ENCODE peak calls at places on chromosomes 12 and 14, in five cellular contexts. Q is GM13976, O is GM12878, V is hippocampal formation, Z is NCI-H2029 treated with DMSO at 0.1 percent for 48 hours. W is an unnamed sample.

GRCh38 chr12:219891-220352 is 6.0 kb upstream of the SLC6A12 start:
- DNase-seq in O (no peak), Q (peak), V (peak), Z (peak), W (no peak)

GRCh38 chr12:47818701-47819543 is 781 bp downstream of the HDAC7 start:
- DNase-seq in Q (peak), O (no peak), V (peak), Z (no peak), W (no peak)

GRCh38 chr14:92728781-92729364 is 19.6 kb downstream of the LGMN start:
- DNase-seq in Z (peak), O (no peak), Q (no peak), V (no peak), W (no peak)

GRCh38 chr14:77339407-77339806 is 18.6 kb downstream of the GSTZ1 start:
- DNase-seq in Z (no peak), V (no peak), Q (no peak), O (no peak), W (no peak)

GRCh38 chr12:52370906-52371608 is 3.8 kb upstream of the KRT85 start:
- DNase-seq in Z (no peak), O (no peak), Q (no peak), V (peak), W (no peak)

GRCh38 chr12:127046467-127046866 is 1220.5 kb upstream of the TMEM132C start:
- DNase-seq in O (no peak), Q (no peak), Z (no peak), V (no peak), W (no peak)

GRCh38 chr14:103155013-103155412 is 31.8 kb downstream of the TNFAIP2 start:
- DNase-seq in Q (no peak), O (no peak), V (no peak), Z (no peak), W (peak)

GRCh38 chr12:124340080-124340900 is 45.4 kb downstream of the RFLNA start:
- DNase-seq in V (no peak), Q (no peak), Z (no peak), O (no peak), W (no peak)